ENCODE peak calls at places on chromosomes 4 and X, in five cellular contexts. U is endothelial cell of umbilical vein, K is NCI-H524, X is heart left ventricle, Z is HTR-8/SVneo. B is an unnamed sample.

GRCh38 chr4:4625488-4625887 is 83.6 kb upstream of the STX18 start:
- DNase-seq in Z (no peak), X (no peak), K (peak; percentile 13), U (no peak), B (no peak)

GRCh38 chr4:25525896-25526295 is 129.8 kb upstream of the SLC34A2 start:
- DNase-seq in Z (no peak), K (no peak), X (no peak), U (no peak), B (no peak)

GRCh38 chr4:16608123-16608522 is 290.3 kb downstream of the LDB2 start:
- DNase-seq in X (no peak), U (peak; percentile 34), K (no peak), Z (no peak), B (peak; percentile 71)

GRCh38 chr4:1044469-1045192 is 33.2 kb downstream of the FGFRL1 start:
- DNase-seq in X (peak; percentile 20), U (no peak), Z (no peak), K (no peak), B (no peak)

GRCh38 chrX:47143894-47144625 is 442 bp downstream of the NDUFB11 start:
- DNase-seq in X (peak; percentile 54), Z (no peak), K (peak; percentile 72), U (no peak), B (peak; percentile 55)

GRCh38 chr4:40858946-40859345 is 109.2 kb downstream of the NSUN7 start:
- DNase-seq in X (no peak), Z (no peak), K (peak; percentile 79), U (no peak), B (no peak)

GRCh38 chrX:138287200-138287865 is 424.2 kb downstream of the FGF13 start:
- DNase-seq in X (no peak), Z (no peak), U (no peak), K (no peak), B (no peak)

GRCh38 chrX:123481908-123482873 is 250.7 kb downstream of the THOC2 start:
- DNase-seq in X (no peak), U (no peak), K (peak; percentile 59), Z (no peak), B (no peak)

GRCh38 chr4:38621004-38621684 is 42.9 kb upstream of the KLF3 start:
- DNase-seq in Z (peak; percentile 12), X (no peak), K (no peak), U (no peak), B (no peak)

GRCh38 chrX:10900585-10901289 is 210.4 kb upstream of the HCCS start:
- DNase-seq in Z (peak; percentile 21), U (no peak), X (no peak), K (no peak), B (peak; percentile 62)

GRCh38 chr4:25032126-25032525 is 1.4 kb upstream of the LGI2 start:
- DNase-seq in X (no peak), U (no peak), K (no peak), Z (peak; percentile 19), B (no peak)

GRCh38 chrX:154010330-154011087 is 9.2 kb downstream of the IRAK1 start:
- DNase-seq in Z (no peak), U (no peak), K (no peak), X (no peak), B (no peak)

GRCh38 chr4:124640037-124640730 is 72.3 kb downstream of the ANKRD50 start:
- DNase-seq in X (no peak), U (peak; percentile 86), K (no peak), Z (peak; percentile 12), B (peak; percentile 88)

GRCh38 chrX:106901781-106902219 is 1.3 kb downstream of the RIPPLY1 start:
- DNase-seq in Z (no peak), K (no peak), X (no peak), U (no peak), B (no peak)

GRCh38 chrX:110706446-110706845 is 89.2 kb downstream of the CHRDL1 start:
- DNase-seq in U (no peak), K (no peak), Z (no peak), X (no peak), B (no peak)

GRCh38 chr4:124414641-124415040 is 297.9 kb downstream of the ANKRD50 start:
- DNase-seq in K (no peak), X (no peak), U (no peak), Z (no peak), B (no peak)

GRCh38 chr4:6834867-6835266 is 52.3 kb downstream of the KIAA0232 start:
- DNase-seq in X (no peak), U (no peak), K (no peak), Z (peak; percentile 45), B (peak; percentile 4)

GRCh38 chr4:156999175-156999517 is 27.5 kb upstream of the PDGFC start:
- DNase-seq in K (peak; percentile 9), U (peak; percentile 98), X (no peak), Z (peak; percentile 76), B (peak; percentile 98)

GRCh38 chr4:158863296-158863695 is 94.5 kb downstream of the FNIP2 start:
- DNase-seq in Z (no peak), K (no peak), X (no peak), U (no peak), B (no peak)

GRCh38 chrX:48864210-48864609 is 28.8 kb upstream of the PCSK1N start:
- DNase-seq in K (no peak), U (peak; percentile 3), X (no peak), Z (peak; percentile 10), B (no peak)

GRCh38 chr4:105369988-105370387 is 103.9 kb downstream of the PPA2 start:
- DNase-seq in X (no peak), Z (no peak), U (no peak), K (no peak), B (no peak)

GRCh38 chr4:169724251-169724650 is 33.5 kb downstream of the HPF1 start:
- DNase-seq in U (no peak), Z (no peak), K (no peak), X (no peak), B (peak; percentile 6)

GRCh38 chr4:107896158-107896645 is 35.1 kb upstream of the CYP2U1 start:
- DNase-seq in K (no peak), U (peak; percentile 97), X (no peak), Z (peak; percentile 56), B (peak; percentile 97)

GRCh38 chr4:43103048-43103447 is 210.5 kb downstream of the GRXCR1 start:
- DNase-seq in K (no peak), X (no peak), U (no peak), Z (no peak), B (no peak)